ENCODE peak calls at places on chromosomes 11 and 22, in six cellular contexts. Q is activated CD8-positive, alpha-beta T cell treated with anti-CD3 and anti-CD28 coated beads for 36 hours; P is left ventricle myocardium inferior; B is BJ; W is stomach; A is cardiac muscle cell. Y is an unnamed sample.

GRCh38 chr11:80815752-80816453 is 1375.1 kb upstream of the TENM4 start:
- DNase-seq in W (no peak), A (peak; percentile 0), B (no peak), P (no peak), Q (no peak), Y (no peak)

GRCh38 chr11:62806611-62807121 is 1.4 kb upstream of the NXF1 start:
- DNase-seq in W (no peak), B (no peak), A (peak; percentile 47), P (no peak), Q (no peak), Y (no peak)

GRCh38 chr22:41367680-41368542 is 13.8 kb upstream of the TEF start:
- DNase-seq in Q (no peak), A (peak; percentile 62), B (peak; percentile 31), W (peak; percentile 49), P (peak; percentile 37), Y (peak; percentile 48)

GRCh38 chr11:1875093-1875785 is 16.5 kb downstream of the PRR33 start:
- DNase-seq in Q (peak; percentile 1), W (no peak), P (peak; percentile 49), A (no peak), B (no peak), Y (peak; percentile 12)

GRCh38 chr22:23552573-23552972 is 27.5 kb downstream of the IGLL1 start:
- DNase-seq in W (no peak), Q (no peak), P (no peak), B (no peak), A (no peak), Y (no peak)

GRCh38 chr22:20145832-20146223 is 5.0 kb downstream of the CCDC188 start:
- DNase-seq in A (no peak), B (no peak), Q (no peak), P (no peak), W (no peak), Y (no peak)

GRCh38 chr11:111539426-111540113 is 950 bp upstream of the LAYN start:
- DNase-seq in Q (peak; percentile 87), B (no peak), P (no peak), W (no peak), A (no peak), Y (no peak)

GRCh38 chr11:73978576-73979086 is 4.0 kb downstream of the UCP2 start:
- DNase-seq in A (no peak), W (no peak), B (no peak), Q (no peak), P (no peak), Y (peak; percentile 3)

GRCh38 chr11:61186504-61186903 is 16.8 kb upstream of the PGA3 start:
- DNase-seq in P (no peak), Q (no peak), A (no peak), W (no peak), B (no peak), Y (no peak)

GRCh38 chr11:99841885-99842284 is 821.1 kb downstream of the CNTN5 start:
- DNase-seq in W (no peak), B (no peak), A (no peak), P (no peak), Q (no peak), Y (no peak)

GRCh38 chr11:65116370-65117205 is 913 bp downstream of the ZNHIT2 start:
- DNase-seq in P (no peak), A (peak; percentile 59), Q (peak; percentile 82), W (peak; percentile 42), B (no peak), Y (no peak)

GRCh38 chr22:20463324-20464095 is 25.9 kb upstream of the SCARF2 start:
- DNase-seq in P (no peak), B (no peak), A (no peak), W (no peak), Q (peak; percentile 53), Y (no peak)

GRCh38 chr11:15927196-15927865 is 429.0 kb downstream of the SOX6 start:
- DNase-seq in B (no peak), A (no peak), P (no peak), W (no peak), Q (no peak), Y (no peak)

DNA sequence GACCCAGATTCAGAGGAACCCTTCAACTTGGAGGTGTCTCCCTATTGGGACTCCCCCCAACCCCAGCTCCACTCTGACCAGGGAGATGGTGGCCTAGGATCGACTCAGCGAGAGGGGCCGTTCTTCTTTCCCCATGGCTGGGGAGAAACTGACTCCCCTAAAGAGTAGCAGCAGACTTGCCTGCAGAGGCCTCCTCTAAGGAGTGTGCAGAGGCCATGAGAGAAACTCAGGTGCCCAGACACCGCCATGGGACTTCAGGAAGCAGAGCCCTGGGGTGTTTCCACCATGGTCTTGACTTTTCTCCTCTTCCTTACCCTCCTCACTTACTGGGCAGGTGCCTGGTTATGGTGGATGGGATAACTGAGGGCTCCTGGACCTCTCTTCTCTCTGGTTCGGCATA is 2.6 kb upstream of the TOP3B start:
- DNase-seq in Q (no peak), A (no peak), B (no peak), W (no peak), P (no peak), Y (no peak)
- TF ChIP-seq CTCF in Q (no peak), A (no peak), B (no peak), W (no peak), P (no peak), Y (no peak)

GRCh38 chr22:30444632-30445437 is 19.3 kb downstream of the MTFP1 start:
- DNase-seq in Q (peak; percentile 80), W (peak; percentile 67), B (no peak), A (peak; percentile 74), P (no peak), Y (no peak)
- TF ChIP-seq CTCF in Q (peak; percentile 80), W (peak; percentile 84), B (peak; percentile 73), A (peak; percentile 82), P (peak; percentile 70), Y (peak; percentile 78)

GRCh38 chr11:119706887-119707286 is 22.1 kb downstream of the NECTIN1 start:
- DNase-seq in Q (no peak), B (no peak), A (no peak), P (no peak), W (no peak), Y (no peak)
- TF ChIP-seq CTCF in Q (no peak), B (peak; percentile 26), A (peak; percentile 31), P (no peak), W (no peak), Y (peak; percentile 13)

GRCh38 chr11:102459393-102459792 is 6.8 kb upstream of the TMEM123 start:
- DNase-seq in Q (no peak), A (no peak), P (no peak), W (no peak), B (no peak), Y (no peak)
- TF ChIP-seq CTCF in Q (no peak), A (no peak), P (no peak), W (no peak), B (no peak), Y (no peak)

DNA sequence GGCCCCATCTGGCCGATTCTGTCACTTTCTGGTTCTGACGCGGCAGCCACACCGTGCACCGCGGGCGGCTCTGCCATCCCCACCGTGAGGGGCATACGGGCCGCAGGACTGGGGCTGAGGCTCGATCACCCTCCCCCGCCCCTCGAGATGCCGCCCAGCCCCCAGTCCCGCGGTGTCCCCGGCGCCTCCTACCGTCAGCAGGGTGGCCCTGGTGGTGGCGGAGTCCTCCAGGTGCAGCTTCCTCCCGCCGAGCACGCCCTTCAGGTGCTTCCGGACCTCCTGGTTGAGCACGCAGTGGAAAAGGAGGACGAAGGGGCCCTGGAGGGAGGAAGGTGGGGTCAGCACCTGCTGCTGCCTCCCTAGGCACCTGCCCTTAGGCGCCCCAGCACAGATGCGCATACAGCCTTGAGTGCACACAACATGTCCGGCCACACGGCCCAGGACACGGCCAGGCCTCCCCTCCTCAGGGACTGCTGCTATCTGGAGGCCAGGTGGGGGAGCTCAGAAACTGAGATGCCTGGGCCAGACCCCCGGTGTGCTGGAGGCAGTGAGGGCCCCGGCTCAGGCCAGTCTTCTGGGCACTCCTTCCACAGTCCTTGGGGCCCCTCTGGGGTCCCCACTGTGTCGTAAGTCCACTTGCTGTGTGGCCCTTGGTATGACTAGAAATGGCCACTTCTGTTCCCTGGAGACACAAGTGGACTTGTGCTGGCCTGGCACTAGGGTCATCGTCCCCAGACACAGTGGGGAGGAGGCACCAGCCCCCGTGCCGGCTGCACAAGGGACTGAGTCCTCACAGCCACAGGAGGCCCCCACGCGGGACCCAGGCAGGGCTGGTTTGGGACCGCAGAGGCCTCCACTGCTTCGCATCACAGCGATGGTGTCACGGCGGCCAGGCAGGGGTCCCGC is 31.5 kb downstream of the TRMU start:
- DNase-seq in B (no peak), Q (peak; percentile 20), P (no peak), W (no peak), A (no peak), Y (no peak)
- TF ChIP-seq CTCF in B (no peak), Q (no peak), P (no peak), W (no peak), A (no peak), Y (no peak)

GRCh38 chr22:50699754-50700386 is 27.2 kb downstream of the SHANK3 start:
- DNase-seq in A (no peak), P (peak; percentile 10), Q (no peak), B (no peak), W (no peak), Y (peak; percentile 64)
- TF ChIP-seq CTCF in A (peak; percentile 20), P (no peak), Q (no peak), B (peak; percentile 18), W (no peak), Y (peak; percentile 24)